ENCODE peak calls at places on chromosomes 7 and 10, in eight cellular contexts. M is head of caudate nucleus, N is endothelial cell, H is GM12891, X is upper lobe of left lung, J is kidney tubule cell, Q is activated gamma-delta T cell, F is NAMALWA. L is an unnamed sample.

GRCh38 chr10:129550111-129550510 is 83.1 kb downstream of the MGMT start:
- DNase-seq in M (no peak), N (no peak), H (no peak), X (no peak), J (no peak), Q (no peak), F (no peak), L (no peak)

GRCh38 chr10:5944389-5945202 is 32.7 kb downstream of the IL15RA start:
- DNase-seq in M (no peak), N (no peak), H (no peak), X (peak; percentile 61), J (peak; percentile 97), Q (no peak), F (no peak), L (peak; percentile 97)

GRCh38 chr10:101453791-101454718 is 100.1 kb downstream of the BTRC start:
- DNase-seq in M (no peak), N (no peak), H (no peak), X (no peak), J (no peak), Q (no peak), F (no peak), L (peak; percentile 6)

GRCh38 chr10:123948030-123948823 is 56.6 kb upstream of the CPXM2 start:
- DNase-seq in M (no peak), N (no peak), H (no peak), X (no peak), J (no peak), Q (no peak), F (no peak), L (no peak)

GRCh38 chr7:135929692-135930091 is 47.5 kb downstream of the MTPN start:
- DNase-seq in M (no peak), N (no peak), H (no peak), X (no peak), J (peak; percentile 43), Q (no peak), F (no peak), L (no peak)

GRCh38 chr10:76632158-76633051 is 1005.2 kb downstream of the KCNMA1 start:
- DNase-seq in M (no peak), N (peak; percentile 9), H (no peak), X (peak; percentile 28), J (peak; percentile 55), Q (no peak), F (peak; percentile 3), L (no peak)

GRCh38 chr10:11357361-11357760 is 254.1 kb downstream of the USP6NL start:
- DNase-seq in M (no peak), N (no peak), H (no peak), X (no peak), J (no peak), Q (no peak), F (no peak), L (no peak)

GRCh38 chr7:18320971-18321567 is 174.5 kb upstream of the HDAC9 start:
- DNase-seq in M (no peak), N (peak; percentile 8), H (peak; percentile 5), X (no peak), J (peak; percentile 42), Q (no peak), F (peak; percentile 79), L (peak; percentile 74)

GRCh38 chr10:104330168-104331117 is 7.8 kb downstream of the ITPRIP start:
- DNase-seq in M (no peak), N (no peak), H (no peak), X (peak; percentile 9), J (peak; percentile 68), Q (no peak), F (no peak), L (peak; percentile 94)

GRCh38 chr7:24851791-24852190 is 94.5 kb upstream of the GSDME start:
- DNase-seq in M (no peak), N (no peak), H (no peak), X (no peak), J (peak; percentile 56), Q (no peak), F (no peak), L (no peak)

GRCh38 chr7:101728888-101729883 is 88.2 kb upstream of the CUX1 start:
- DNase-seq in M (no peak), N (no peak), H (no peak), X (peak; percentile 76), J (peak; percentile 70), Q (no peak), F (no peak), L (no peak)

GRCh38 chr10:110447886-110448285 is 49.8 kb upstream of the DUSP5 start:
- DNase-seq in M (no peak), N (no peak), H (no peak), X (peak; percentile 6), J (no peak), Q (no peak), F (no peak), L (no peak)

GRCh38 chr10:132364594-132364970 is 32.4 kb upstream of the PWWP2B start:
- DNase-seq in M (no peak), N (no peak), H (no peak), X (peak; percentile 32), J (no peak), Q (no peak), F (no peak), L (no peak)

GRCh38 chr10:62687230-62687748 is 117.2 kb upstream of the ADO start:
- DNase-seq in M (no peak), N (no peak), H (no peak), X (no peak), J (peak; percentile 35), Q (no peak), F (no peak), L (no peak)

GRCh38 chr7:107742678-107743566 is 1.0 kb upstream of the CBLL1 start:
- DNase-seq in M (no peak), N (peak; percentile 53), H (peak; percentile 35), X (peak; percentile 62), J (no peak), Q (peak; percentile 49), F (no peak), L (no peak)

GRCh38 chr7:20598479-20599419 is 16.7 kb upstream of the ABCB5 start:
- DNase-seq in M (peak; percentile 12), N (no peak), H (peak; percentile 14), X (no peak), J (peak; percentile 79), Q (no peak), F (peak; percentile 76), L (peak; percentile 83)

GRCh38 chr10:125003146-125003900 is 61.4 kb downstream of the ZRANB1 start:
- DNase-seq in M (peak; percentile 3), N (no peak), H (peak; percentile 17), X (peak; percentile 17), J (no peak), Q (no peak), F (no peak), L (no peak)

GRCh38 chr10:124743188-124744046 is 761 bp downstream of the FAM53B start:
- DNase-seq in M (no peak), N (peak; percentile 47), H (no peak), X (no peak), J (peak; percentile 40), Q (peak; percentile 41), F (peak; percentile 53), L (peak; percentile 75)

GRCh38 chr7:75722381-75722780 is 16.4 kb downstream of the HIP1 start:
- DNase-seq in M (no peak), N (no peak), H (no peak), X (no peak), J (no peak), Q (no peak), F (no peak), L (no peak)

GRCh38 chr10:123529146-123529760 is 136.9 kb upstream of the GPR26 start:
- DNase-seq in M (no peak), N (no peak), H (no peak), X (no peak), J (no peak), Q (no peak), F (no peak), L (no peak)

GRCh38 chr10:78980354-78980753 is 88.4 kb upstream of the ZMIZ1 start:
- DNase-seq in M (no peak), N (no peak), H (no peak), X (no peak), J (no peak), Q (no peak), F (no peak), L (no peak)

GRCh38 chr10:71434760-71435394 is 38.2 kb downstream of the CDH23 start:
- DNase-seq in M (no peak), N (no peak), H (no peak), X (peak; percentile 8), J (no peak), Q (no peak), F (no peak), L (no peak)

GRCh38 chr7:149283321-149283720 is 21.3 kb downstream of the ZNF783 start:
- DNase-seq in M (no peak), N (no peak), H (no peak), X (no peak), J (no peak), Q (no peak), F (no peak), L (no peak)

GRCh38 chr10:76977046-76977445 is 660.6 kb downstream of the KCNMA1 start:
- DNase-seq in M (no peak), N (no peak), H (no peak), X (no peak), J (no peak), Q (no peak), F (no peak), L (no peak)

GRCh38 chr7:69892790-69893189 is 294.5 kb downstream of the AUTS2 start:
- DNase-seq in M (no peak), N (no peak), H (no peak), X (no peak), J (no peak), Q (no peak), F (peak; percentile 46), L (no peak)

GRCh38 chr10:78330884-78331283 is 297.2 kb downstream of the RPS24 start:
- DNase-seq in M (no peak), N (no peak), H (no peak), X (no peak), J (no peak), Q (no peak), F (no peak), L (no peak)

GRCh38 chr10:125296598-125296997 is 136.2 kb upstream of the CTBP2 start:
- DNase-seq in M (no peak), N (no peak), H (no peak), X (no peak), J (no peak), Q (no peak), F (no peak), L (no peak)

GRCh38 chr7:34747842-34748241 is 89.8 kb downstream of the NPSR1 start:
- DNase-seq in M (no peak), N (no peak), H (no peak), X (peak; percentile 34), J (no peak), Q (no peak), F (no peak), L (peak; percentile 7)

GRCh38 chr10:116084166-116084565 is 188.8 kb downstream of the GFRA1 start:
- DNase-seq in M (no peak), N (no peak), H (no peak), X (no peak), J (peak; percentile 91), Q (no peak), F (no peak), L (no peak)

GRCh38 chr10:132856869-132857524 is 71.0 kb upstream of the NKX6-2 start:
- DNase-seq in M (no peak), N (no peak), H (no peak), X (peak; percentile 18), J (no peak), Q (no peak), F (no peak), L (no peak)

GRCh38 chr7:155829796-155830470 is 17.7 kb upstream of the SHH start:
- DNase-seq in M (no peak), N (no peak), H (no peak), X (no peak), J (peak; percentile 76), Q (no peak), F (no peak), L (no peak)

GRCh38 chr10:132994811-132995210 is 52.4 kb upstream of the CFAP46 start:
- DNase-seq in M (no peak), N (no peak), H (no peak), X (no peak), J (no peak), Q (no peak), F (no peak), L (no peak)

GRCh38 chr10:63072951-63073350 is 60.2 kb upstream of the NRBF2 start:
- DNase-seq in M (no peak), N (no peak), H (no peak), X (no peak), J (peak; percentile 72), Q (no peak), F (no peak), L (no peak)

GRCh38 chr7:78134256-78134655 is 335.7 kb downstream of the PHTF2 start:
- DNase-seq in M (no peak), N (peak; percentile 29), H (peak; percentile 26), X (no peak), J (peak; percentile 68), Q (no peak), F (peak; percentile 65), L (peak; percentile 83)